ENCODE peak calls at places on chromosome 1, in seven cellular contexts. E is HCT116, W is K562, K is GM12878, C is SK-N-SH, A is H1, T is HepG2. V is an unnamed sample.

GRCh38 chr1:190176776-190177175 is 300.9 kb downstream of the BRINP3 start:
- DNase-seq in E (no peak), W (no peak), K (no peak), C (no peak), A (no peak), T (no peak), V (no peak)

GRCh38 chr1:21266119-21266774 is 24.0 kb downstream of the ECE1 start:
- DNase-seq in E (no peak), W (no peak), K (no peak), C (no peak), A (no peak), T (peak), V (no peak)

GRCh38 chr1:198880818-198881597 is 242.2 kb downstream of the PTPRC start:
- DNase-seq in E (peak), W (no peak), K (no peak), C (no peak), A (no peak), T (peak), V (no peak)

GRCh38 chr1:119794856-119795255 is 16.4 kb downstream of the REG4 start:
- DNase-seq in E (no peak), W (no peak), K (no peak), C (no peak), A (peak), T (no peak), V (no peak)

GRCh38 chr1:197917813-197918646 is 858 bp downstream of the LHX9 start:
- DNase-seq in E (no peak), W (no peak), K (no peak), C (peak), A (peak), T (no peak), V (no peak)

GRCh38 chr1:21318714-21319159 is 28.5 kb upstream of the ECE1 start:
- DNase-seq in E (no peak), W (no peak), K (no peak), C (no peak), A (no peak), T (no peak), V (no peak)

GRCh38 chr1:47865881-47866535 is 131.2 kb downstream of the TRABD2B start:
- DNase-seq in E (no peak), W (no peak), K (no peak), C (no peak), A (no peak), T (peak), V (no peak)

GRCh38 chr1:178781549-178781948 is 56.5 kb downstream of the RALGPS2 start:
- DNase-seq in E (no peak), W (no peak), K (no peak), C (no peak), A (no peak), T (no peak), V (no peak)

GRCh38 chr1:52551476-52552235 is 1.2 kb downstream of the TUT4 start:
- DNase-seq in E (no peak), W (no peak), K (no peak), C (no peak), A (no peak), T (peak), V (no peak)

GRCh38 chr1:194055545-194055944 is 869.1 kb upstream of the B3GALT2 start:
- DNase-seq in E (no peak), W (no peak), K (no peak), C (no peak), A (no peak), T (no peak), V (no peak)

GRCh38 chr1:108068141-108068540 is 103.2 kb upstream of the VAV3 start:
- DNase-seq in E (no peak), W (no peak), K (no peak), C (no peak), A (no peak), T (no peak), V (no peak)

GRCh38 chr1:232457607-232458006 is 172.3 kb downstream of the SIPA1L2 start:
- DNase-seq in E (no peak), W (no peak), K (peak), C (no peak), A (no peak), T (no peak), V (no peak)

GRCh38 chr1:207958376-207959139 is 47.6 kb upstream of the CD34 start:
- DNase-seq in E (no peak), W (no peak), K (no peak), C (no peak), A (peak), T (no peak), V (no peak)

GRCh38 chr1:185293967-185294542 is 23.0 kb downstream of the IVNS1ABP start:
- DNase-seq in E (no peak), W (no peak), K (no peak), C (no peak), A (no peak), T (no peak), V (no peak)

GRCh38 chr1:231781887-231782286 is 155.3 kb downstream of the DISC1 start:
- DNase-seq in E (no peak), W (no peak), K (no peak), C (no peak), A (no peak), T (no peak), V (no peak)

GRCh38 chr1:50195205-50195604 is 86.5 kb downstream of the ELAVL4 start:
- DNase-seq in E (no peak), W (no peak), K (no peak), C (no peak), A (no peak), T (no peak), V (no peak)

GRCh38 chr1:224731633-224732032 is 115.5 kb downstream of the CNIH3 start:
- DNase-seq in E (no peak), W (no peak), K (no peak), C (no peak), A (no peak), T (no peak), V (no peak)

GRCh38 chr1:14112613-14113012 is 412.6 kb downstream of the PRDM2 start:
- DNase-seq in E (no peak), W (no peak), K (no peak), C (no peak), A (no peak), T (no peak), V (no peak)

GRCh38 chr1:223136086-223136485 is 7.0 kb downstream of the TLR5 start:
- DNase-seq in E (no peak), W (no peak), K (no peak), C (no peak), A (peak), T (no peak), V (no peak)

GRCh38 chr1:13228343-13228781 is 2.4 kb upstream of the PRAMEF18 start:
- DNase-seq in E (peak), W (peak), K (no peak), C (no peak), A (no peak), T (no peak), V (no peak)

GRCh38 chr1:37485902-37486679 is 11.7 kb downstream of the ZC3H12A start:
- DNase-seq in E (no peak), W (no peak), K (no peak), C (peak), A (no peak), T (no peak), V (no peak)

GRCh38 chr1:110062612-110063011 is 7.9 kb downstream of the ALX3 start:
- DNase-seq in E (no peak), W (no peak), K (no peak), C (peak), A (no peak), T (no peak), V (no peak)

GRCh38 chr1:214425101-214425500 is 126.3 kb downstream of the PTPN14 start:
- DNase-seq in E (no peak), W (no peak), K (no peak), C (no peak), A (no peak), T (no peak), V (no peak)

GRCh38 chr1:20551945-20552727 is at the start of gene FAM43B:
- DNase-seq in E (no peak), W (peak), K (no peak), C (peak), A (peak), T (peak), V (no peak)

GRCh38 chr1:227915564-227916553 is 31.9 kb downstream of the WNT9A start:
- DNase-seq in E (no peak), W (no peak), K (no peak), C (no peak), A (no peak), T (no peak), V (no peak)

GRCh38 chr1:187481581-187482148 is 652.9 kb downstream of the PLA2G4A start:
- DNase-seq in E (no peak), W (no peak), K (no peak), C (peak), A (no peak), T (no peak), V (no peak)

GRCh38 chr1:179083031-179083345 is 1.1 kb downstream of the TOR3A start:
- DNase-seq in E (no peak), W (no peak), K (no peak), C (peak), A (no peak), T (no peak), V (no peak)

GRCh38 chr1:92858564-92859399 is 26.9 kb downstream of the RPL5 start:
- DNase-seq in E (peak), W (peak), K (peak), C (peak), A (no peak), T (peak), V (peak)

DNA sequence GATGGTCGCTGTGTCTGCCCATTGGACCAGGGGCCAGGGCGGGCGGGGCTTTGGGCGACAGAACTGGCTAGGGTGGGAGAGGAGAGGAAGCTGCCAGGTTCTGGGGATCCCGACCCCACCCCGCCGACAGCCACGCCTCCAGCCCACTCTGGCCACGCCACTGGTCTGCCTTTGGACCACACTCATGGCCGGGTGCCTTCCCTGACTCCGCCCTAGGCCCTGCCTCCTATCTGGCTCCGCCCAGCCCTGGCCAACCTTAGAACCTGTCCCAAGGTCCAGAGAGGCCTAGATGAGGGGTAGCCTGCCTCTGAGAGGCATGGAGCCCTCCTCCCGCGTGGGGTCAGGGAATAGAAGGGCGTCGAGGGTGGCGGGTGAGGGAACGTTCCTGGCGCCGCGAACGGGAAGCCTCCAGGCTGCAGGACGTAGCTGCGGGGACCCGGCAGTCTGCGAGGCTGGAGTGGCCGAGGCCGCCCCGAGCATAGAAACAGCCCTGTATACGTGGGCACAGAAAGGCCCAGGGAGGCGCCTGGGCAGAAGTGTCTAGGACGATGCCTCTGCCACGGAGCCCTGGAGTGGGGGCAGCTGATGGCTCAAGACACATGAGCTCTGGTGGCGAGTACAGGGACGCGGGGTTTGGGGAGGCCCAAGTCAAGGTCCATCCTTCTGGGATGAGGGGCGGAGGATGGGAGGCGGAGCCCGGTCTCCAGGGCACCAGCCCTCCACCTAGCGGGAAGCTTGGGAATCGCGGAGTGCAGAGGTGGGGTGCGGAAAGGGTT is 11.5 kb upstream of the COL16A1 start:
- DNase-seq in E (peak), W (peak), K (no peak), C (peak), A (peak), T (peak), V (peak)
- TF ChIP-seq JUND in E (no peak), W (no peak), K (no peak), C (no peak), A (no peak), T (no peak), V (no peak)

GRCh38 chr1:200906491-200906890 is 11.8 kb downstream of the INAVA start:
- DNase-seq in E (no peak), W (no peak), K (no peak), C (no peak), A (no peak), T (no peak), V (no peak)

GRCh38 chr1:200904772-200905171 is 10.1 kb downstream of the INAVA start:
- DNase-seq in E (no peak), W (no peak), K (no peak), C (no peak), A (no peak), T (no peak), V (no peak)

GRCh38 chr1:200903793-200904192 is 9.1 kb downstream of the INAVA start:
- DNase-seq in E (no peak), W (no peak), K (no peak), C (no peak), A (no peak), T (no peak), V (no peak)

GRCh38 chr1:200907611-200908097 is 13.0 kb downstream of the INAVA start:
- DNase-seq in E (no peak), W (no peak), K (peak), C (no peak), A (no peak), T (peak), V (no peak)

DNA sequence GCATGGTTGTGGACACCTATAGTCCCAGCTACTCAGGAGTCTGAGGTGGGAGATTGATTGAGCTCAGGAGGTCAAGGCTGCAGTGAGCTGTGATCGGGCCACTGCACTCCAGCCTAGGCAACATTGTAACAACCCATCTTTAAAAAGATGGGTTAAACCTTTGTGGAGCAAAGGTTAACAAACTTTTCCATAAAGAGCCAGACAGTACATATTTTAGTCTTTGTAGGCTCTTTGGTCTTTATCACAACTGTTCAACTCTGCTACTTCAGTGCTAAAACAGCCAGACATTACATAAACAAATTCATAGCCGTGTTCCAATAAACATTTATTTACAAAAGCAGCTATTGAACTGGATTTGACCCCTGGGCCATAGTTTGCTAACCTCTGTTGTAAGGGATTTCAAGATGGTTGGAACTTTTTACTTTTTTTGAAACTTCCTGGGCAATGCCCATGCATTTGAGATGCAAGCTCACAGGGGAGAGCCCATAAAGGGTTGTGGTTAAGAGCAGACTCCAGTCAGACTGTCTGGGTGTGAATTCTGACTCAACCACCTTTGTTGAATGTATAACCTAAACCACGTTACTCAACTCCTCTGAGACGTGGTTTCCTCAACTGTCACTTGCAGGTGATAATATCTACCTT is 10.8 kb downstream of the INAVA start:
- DNase-seq in E (no peak), W (no peak), K (no peak), C (no peak), A (no peak), T (peak), V (no peak)
- TF ChIP-seq JUND in E (no peak), W (no peak), K (no peak), C (no peak), A (no peak), T (no peak), V (no peak)

GRCh38 chr1:201649776-201650607 is 111.1 kb downstream of the NAV1 start:
- DNase-seq in E (peak), W (peak), K (no peak), C (peak), A (peak), T (no peak), V (peak)
- TF ChIP-seq JUND in E (no peak), W (no peak), K (no peak), C (no peak), A (no peak), T (no peak), V (no peak)

GRCh38 chr1:205416326-205416725 is 5.5 kb downstream of the LEMD1 start:
- DNase-seq in E (no peak), W (no peak), K (no peak), C (no peak), A (no peak), T (no peak), V (no peak)
- TF ChIP-seq JUND in E (no peak), W (no peak), K (no peak), C (no peak), A (no peak), T (no peak), V (no peak)

GRCh38 chr1:18556364-18556763 is 74.3 kb upstream of the PAX7 start:
- DNase-seq in E (peak), W (no peak), K (no peak), C (peak), A (no peak), T (peak), V (peak)
- TF ChIP-seq JUND in E (no peak), W (no peak), K (no peak), C (no peak), A (no peak), T (no peak), V (no peak)

DNA sequence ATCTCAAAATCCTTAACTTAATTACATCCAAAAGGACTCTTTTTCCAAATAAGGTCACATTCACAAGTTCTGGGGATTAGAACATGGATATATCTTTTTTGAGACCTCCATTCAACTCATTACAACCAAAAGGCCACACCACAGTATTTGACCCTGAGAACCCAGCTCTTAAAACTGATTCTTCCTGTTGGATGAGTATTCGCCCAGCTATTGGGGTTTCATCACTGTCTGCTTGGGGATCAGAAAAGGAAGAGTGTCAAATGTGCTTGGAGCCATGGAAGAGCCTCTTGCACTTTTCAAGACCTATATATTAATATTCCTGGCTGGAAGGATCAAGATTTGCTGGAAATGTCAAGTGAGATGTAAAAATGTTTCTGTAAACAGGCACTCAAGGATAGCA is 5.4 kb upstream of the TINAGL1 start:
- DNase-seq in E (no peak), W (no peak), K (no peak), C (no peak), A (no peak), T (no peak), V (no peak)
- TF ChIP-seq JUND in E (no peak), W (no peak), K (no peak), C (no peak), A (no peak), T (no peak), V (no peak)

DNA sequence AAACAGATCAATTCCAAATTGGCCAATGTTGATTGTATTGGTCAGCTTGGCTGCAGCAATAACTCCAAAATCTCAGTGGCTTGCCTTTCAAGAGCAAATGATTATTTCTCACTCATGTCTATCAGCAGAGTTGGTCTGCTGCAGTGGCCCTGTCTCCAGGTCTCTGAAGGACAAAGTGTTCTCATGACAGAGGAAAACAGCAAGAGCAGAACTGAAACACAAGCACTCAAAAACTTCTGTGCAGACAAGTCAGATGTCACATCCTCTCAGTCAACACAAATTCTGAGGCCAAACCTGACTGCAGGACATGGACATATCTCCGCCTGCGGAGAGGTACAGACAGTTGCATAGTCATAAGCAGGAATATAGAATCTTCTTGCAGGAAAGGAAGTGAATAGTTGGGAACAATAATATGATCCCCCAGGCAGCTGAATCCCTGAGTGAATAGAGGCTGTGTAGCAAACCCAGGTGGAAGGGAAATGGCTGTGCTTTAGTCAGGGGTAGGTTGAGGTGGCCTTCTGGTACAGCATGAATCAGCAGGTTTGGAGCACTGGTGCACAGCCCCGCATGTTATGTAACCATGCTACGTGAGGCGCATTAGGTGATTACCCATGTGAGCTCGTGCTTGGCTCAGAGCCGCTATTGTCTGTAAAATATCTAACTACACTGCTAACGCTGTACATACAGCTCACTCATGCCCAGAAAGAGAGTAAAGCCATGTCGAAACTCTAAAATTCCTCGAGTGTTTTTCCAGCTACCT is 17.1 kb upstream of the UBE2U start:
- DNase-seq in E (no peak), W (no peak), K (no peak), C (no peak), A (no peak), T (no peak), V (no peak)
- TF ChIP-seq JUND in E (no peak), W (no peak), K (no peak), C (no peak), A (no peak), T (no peak), V (no peak)

DNA sequence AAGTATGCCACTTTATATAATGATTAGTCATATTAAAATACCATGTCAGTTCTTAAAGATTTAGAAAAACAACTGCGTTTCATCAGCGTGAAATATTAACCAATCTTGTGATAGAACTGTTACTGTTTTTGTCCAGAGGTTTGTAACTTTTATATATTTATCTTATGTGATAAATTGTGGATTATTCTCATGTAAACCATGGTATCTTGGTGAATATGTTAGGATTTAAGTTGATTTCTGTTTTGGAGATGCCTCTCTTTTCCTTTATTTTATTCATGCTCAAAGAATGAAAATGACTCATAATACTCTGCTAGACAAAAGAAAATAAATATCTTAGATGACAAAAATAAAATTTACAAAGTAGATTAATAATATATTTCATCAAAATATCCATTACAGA is 88.4 kb downstream of the ADGRL4 start:
- DNase-seq in E (no peak), W (no peak), K (no peak), C (no peak), A (no peak), T (no peak), V (no peak)
- TF ChIP-seq JUND in E (no peak), W (no peak), K (no peak), C (peak), A (no peak), T (no peak), V (no peak)